ENCODE peak calls at places on chromosomes 6 and 20, in ten cellular contexts. H is uterus, N is cardiac muscle cell, S is heart left ventricle, M is neural progenitor cell, E is lung, P is breast epithelium, V is aorta, D is heart right ventricle, L is GM23338. T is an unnamed sample.

GRCh38 chr6:1409774-1410465 is 20.5 kb downstream of the FOXF2 start:
- DNase-seq in M (peak; percentile 56), E (no peak), S (no peak), N (no peak), H (no peak), P (no peak), V (no peak), L (no peak), D (no peak), T (no peak)

GRCh38 chr6:113351183-113351834 is 505.8 kb upstream of the MARCKS start:
- DNase-seq in H (no peak), M (no peak), V (no peak), D (peak; percentile 43), N (peak; percentile 76), P (no peak), L (no peak), S (peak; percentile 32), E (no peak), T (no peak)

GRCh38 chr6:150006961-150007464 is 18.3 kb downstream of the RAET1L start:
- DNase-seq in E (no peak), V (no peak), P (no peak), N (peak; percentile 21), M (peak; percentile 42), S (no peak), D (no peak), H (no peak), L (peak; percentile 68), T (no peak)

GRCh38 chr6:33314515-33314942 is 651 bp upstream of the TAPBP start:
- DNase-seq in P (peak; percentile 73), H (peak; percentile 85), M (peak; percentile 62), S (peak; percentile 74), N (peak; percentile 80), V (peak; percentile 89), E (peak; percentile 71), L (peak; percentile 82), D (peak; percentile 89), T (peak; percentile 82)

GRCh38 chr20:60271597-60271996 is 313.4 kb downstream of the CDH26 start:
- DNase-seq in M (peak; percentile 28), P (no peak), L (peak; percentile 40), S (no peak), N (no peak), H (no peak), V (no peak), D (no peak), E (no peak), T (no peak)

GRCh38 chr6:87669051-87669450 is 33.0 kb downstream of the AKIRIN2 start:
- DNase-seq in S (no peak), N (no peak), V (no peak), H (no peak), E (no peak), L (no peak), D (no peak), P (no peak), M (no peak), T (no peak)

GRCh38 chr6:37582309-37582708 is 82.6 kb upstream of the CCDC167 start:
- DNase-seq in D (no peak), V (peak; percentile 39), E (no peak), N (no peak), L (peak; percentile 63), S (no peak), M (no peak), P (no peak), H (no peak), T (no peak)

GRCh38 chr20:33209789-33210188 is 7.4 kb upstream of the BPIFA3 start:
- DNase-seq in E (peak; percentile 77), H (no peak), S (peak; percentile 66), L (peak; percentile 93), V (peak; percentile 84), P (no peak), M (peak; percentile 95), N (peak; percentile 75), D (peak; percentile 72), T (peak; percentile 61)

GRCh38 chr6:157045831-157046454 is 268.8 kb downstream of the ARID1B start:
- DNase-seq in S (no peak), D (no peak), N (peak; percentile 73), V (no peak), M (peak; percentile 49), L (peak; percentile 82), H (no peak), E (no peak), P (no peak), T (no peak)

GRCh38 chr6:125307150-125307838 is 5.5 kb upstream of the HDDC2 start:
- DNase-seq in H (no peak), D (no peak), M (no peak), P (no peak), S (no peak), N (peak; percentile 16), E (no peak), V (no peak), L (no peak), T (no peak)

GRCh38 chr20:20843982-20844381 is 131.5 kb upstream of the RALGAPA2 start:
- DNase-seq in V (no peak), S (no peak), D (no peak), H (no peak), L (peak; percentile 70), N (no peak), M (peak; percentile 49), P (no peak), E (no peak), T (no peak)

GRCh38 chr6:48183816-48184215 is 72.8 kb upstream of the PTCHD4 start:
- DNase-seq in M (no peak), V (no peak), N (peak; percentile 11), D (no peak), H (no peak), P (no peak), S (no peak), E (no peak), L (no peak), T (no peak)

GRCh38 chr6:18280084-18280483 is 15.8 kb upstream of the DEK start:
- DNase-seq in M (peak; percentile 59), P (no peak), V (no peak), S (no peak), H (no peak), D (no peak), N (no peak), L (no peak), E (no peak), T (no peak)

GRCh38 chr20:57711311-57711712 is 1.5 kb upstream of the PMEPA1 start:
- DNase-seq in N (no peak), P (no peak), V (no peak), H (no peak), E (no peak), M (no peak), D (no peak), S (no peak), L (no peak), T (no peak)

GRCh38 chr6:81772741-81773140 is 20.3 kb upstream of the TENT5A start:
- DNase-seq in P (no peak), S (no peak), E (no peak), V (no peak), D (no peak), L (no peak), N (no peak), H (no peak), M (no peak), T (no peak)

GRCh38 chr6:119966484-119966883 is 616.9 kb upstream of the MAN1A1 start:
- DNase-seq in D (no peak), H (no peak), N (no peak), P (no peak), L (peak; percentile 89), E (no peak), V (no peak), M (peak; percentile 39), S (no peak), T (no peak)

GRCh38 chr6:156776470-156776840 is 723 bp upstream of the ARID1B start:
- DNase-seq in D (no peak), S (no peak), V (no peak), N (peak; percentile 51), E (no peak), L (no peak), M (no peak), P (no peak), H (no peak), T (no peak)

GRCh38 chr6:148457137-148457842 is 114.7 kb downstream of the SASH1 start:
- DNase-seq in M (no peak), N (peak; percentile 24), P (no peak), V (no peak), S (no peak), H (no peak), D (no peak), E (no peak), L (no peak), T (no peak)

GRCh38 chr20:51749674-51750036 is 18.5 kb downstream of the ATP9A start:
- DNase-seq in N (peak; percentile 38), V (no peak), L (no peak), H (no peak), E (no peak), D (no peak), P (no peak), M (no peak), S (no peak), T (peak; percentile 52)
- H3K4me1 ChIP-seq in N (no peaks in the 10 kb centered on the region), V (peaks cover 3% of the 10 kb centered on the region), L (no peaks in the 10 kb centered on the region), H (peaks cover 3% of the 10 kb centered on the region), E (peaks cover 12% of the 10 kb centered on the region), D (peaks cover 22% of the 10 kb centered on the region), P (no peaks in the 10 kb centered on the region), M (no peaks in the 10 kb centered on the region), S (peaks cover 13% of the 10 kb centered on the region), T (peaks cover 32% of the 10 kb centered on the region)

GRCh38 chr20:34875657-34876160 is 703 bp upstream of the ACSS2 start:
- DNase-seq in E (no peak), M (no peak), D (no peak), V (no peak), P (no peak), S (no peak), H (no peak), N (no peak), L (no peak), T (no peak)
- H3K4me1 ChIP-seq in E (peaks cover 11% of the 10 kb centered on the region), M (peaks cover 14% of the 10 kb centered on the region), D (peaks cover 49% of the 10 kb centered on the region), V (no peaks in the 10 kb centered on the region), P (no peaks in the 10 kb centered on the region), S (peaks cover 37% of the 10 kb centered on the region), H (peaks cover 6% of the 10 kb centered on the region), N (peaks cover 3% of the 10 kb centered on the region), L (peaks cover 26% of the 10 kb centered on the region), T (peaks cover 49% of the 10 kb centered on the region)

DNA sequence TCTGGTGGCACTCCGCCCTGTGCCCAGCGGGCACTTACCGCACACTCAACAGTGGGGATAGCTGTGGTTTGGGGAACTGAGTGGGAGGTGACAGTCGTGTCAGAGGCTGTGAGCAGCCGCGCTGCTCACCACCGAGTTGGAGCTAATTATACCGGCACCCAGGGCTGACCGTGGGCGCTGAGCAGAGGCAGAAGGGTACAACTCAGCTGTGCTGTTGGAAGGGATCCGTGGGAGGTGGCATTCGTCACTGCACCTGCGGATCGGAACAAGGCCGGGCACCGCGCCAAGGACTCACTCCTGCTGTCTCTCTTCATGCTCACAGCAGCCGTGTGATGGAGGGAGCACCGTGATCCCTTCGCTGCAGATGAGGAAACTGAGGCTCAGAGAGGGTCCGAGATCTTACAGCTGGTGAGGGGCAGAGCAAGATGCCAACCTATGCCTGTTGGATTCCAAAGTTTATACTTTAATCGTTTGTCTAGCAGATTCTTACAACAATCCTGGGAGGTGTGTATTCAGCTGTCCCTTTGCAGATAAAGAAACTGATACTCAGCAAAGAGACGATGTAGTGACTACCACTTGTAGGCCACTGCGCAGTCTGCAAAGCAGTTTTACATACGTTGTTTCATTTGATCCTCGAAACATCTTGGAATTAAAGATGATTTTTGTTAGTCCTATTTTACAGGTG is 713 bp upstream of the ELMO2 start:
- DNase-seq in P (peak; percentile 84), S (peak; percentile 73), N (peak; percentile 19), D (peak; percentile 48), V (peak; percentile 87), M (peak; percentile 42), E (peak; percentile 51), L (peak; percentile 28), H (peak; percentile 60), T (peak; percentile 80)
- H3K4me1 ChIP-seq in P (no peaks in the 10 kb centered on the region), S (peaks cover 35% of the 10 kb centered on the region), N (peaks cover 16% of the 10 kb centered on the region), D (peaks cover 50% of the 10 kb centered on the region), V (no peaks in the 10 kb centered on the region), M (peaks cover 14% of the 10 kb centered on the region), E (peaks cover 13% of the 10 kb centered on the region), L (peaks cover 21% of the 10 kb centered on the region), H (peaks cover 5% of the 10 kb centered on the region), T (peaks cover 42% of the 10 kb centered on the region)

GRCh38 chr6:166815629-166816028 is 140.7 kb downstream of the RNASET2 start:
- DNase-seq in M (peak; percentile 45), H (no peak), V (no peak), S (no peak), P (no peak), L (peak; percentile 64), D (no peak), E (no peak), N (peak; percentile 23), T (no peak)
- H3K4me1 ChIP-seq in M (no peaks in the 10 kb centered on the region), H (no peaks in the 10 kb centered on the region), V (no peaks in the 10 kb centered on the region), S (no peaks in the 10 kb centered on the region), P (no peaks in the 10 kb centered on the region), L (no peaks in the 10 kb centered on the region), D (no peaks in the 10 kb centered on the region), E (no peaks in the 10 kb centered on the region), N (no peaks in the 10 kb centered on the region), T (no peaks in the 10 kb centered on the region)